ENCODE peak calls at places on chromosomes 13 and 19, in seven cellular contexts. One of them, this sample, is unnamed.

GRCh38 chr19:19034204-19034624 is 811 bp downstream of the ARMC6 start:
- DNase-seq in uterus: no peak
- DNase-seq in cardiac muscle cell: peak
- DNase-seq in endodermal cell: peak
- DNase-seq in CD8-positive, alpha-beta T cell: peak
- DNase-seq in K562: peak
- DNase-seq in A673: peak
- DNase-seq in this sample: no peak

GRCh38 chr13:111609631-111610030 is 289.2 kb downstream of the TEX29 start:
- DNase-seq in cardiac muscle cell: no peak
- DNase-seq in K562: no peak
- DNase-seq in CD8-positive, alpha-beta T cell: no peak
- DNase-seq in endodermal cell: no peak
- DNase-seq in uterus: no peak
- DNase-seq in A673: no peak
- DNase-seq in this sample: no peak

GRCh38 chr19:40686882-40687524 is 3.4 kb downstream of the NUMBL start:
- DNase-seq in K562: no peak
- DNase-seq in uterus: no peak
- DNase-seq in cardiac muscle cell: no peak
- DNase-seq in CD8-positive, alpha-beta T cell: no peak
- DNase-seq in endodermal cell: no peak
- DNase-seq in A673: no peak
- DNase-seq in this sample: no peak

GRCh38 chr13:109130093-109130835 is 500.9 kb downstream of the MYO16 start:
- DNase-seq in K562: no peak
- DNase-seq in CD8-positive, alpha-beta T cell: no peak
- DNase-seq in uterus: no peak
- DNase-seq in cardiac muscle cell: no peak
- DNase-seq in A673: no peak
- DNase-seq in endodermal cell: no peak
- DNase-seq in this sample: no peak

GRCh38 chr13:107450426-107450825 is 764.9 kb downstream of the LIG4 start:
- DNase-seq in A673: peak
- DNase-seq in cardiac muscle cell: peak
- DNase-seq in uterus: no peak
- DNase-seq in CD8-positive, alpha-beta T cell: no peak
- DNase-seq in endodermal cell: no peak
- DNase-seq in K562: no peak
- DNase-seq in this sample: no peak

GRCh38 chr19:32692727-32693061 is 1.1 kb downstream of the NUDT19 start:
- DNase-seq in A673: no peak
- DNase-seq in K562: no peak
- DNase-seq in endodermal cell: no peak
- DNase-seq in uterus: no peak
- DNase-seq in cardiac muscle cell: no peak
- DNase-seq in CD8-positive, alpha-beta T cell: no peak
- DNase-seq in this sample: no peak

GRCh38 chr19:15672580-15673175 is at the start of gene CYP4F12:
- DNase-seq in cardiac muscle cell: peak
- DNase-seq in uterus: peak
- DNase-seq in A673: peak
- DNase-seq in CD8-positive, alpha-beta T cell: peak
- DNase-seq in K562: peak
- DNase-seq in endodermal cell: no peak
- DNase-seq in this sample: no peak

GRCh38 chr13:91546865-91547264 is 148.4 kb downstream of the GPC5 start:
- DNase-seq in endodermal cell: no peak
- DNase-seq in K562: no peak
- DNase-seq in CD8-positive, alpha-beta T cell: no peak
- DNase-seq in uterus: no peak
- DNase-seq in cardiac muscle cell: no peak
- DNase-seq in A673: no peak
- DNase-seq in this sample: no peak

GRCh38 chr19:49875801-49876421 is 1.2 kb downstream of the AKT1S1 start:
- DNase-seq in uterus: peak
- DNase-seq in cardiac muscle cell: peak
- DNase-seq in K562: peak
- DNase-seq in A673: peak
- DNase-seq in CD8-positive, alpha-beta T cell: peak
- DNase-seq in endodermal cell: peak
- DNase-seq in this sample: no peak

GRCh38 chr19:17902701-17903100 is 30.1 kb upstream of the CCDC124 start:
- DNase-seq in K562: no peak
- DNase-seq in uterus: no peak
- DNase-seq in A673: peak
- DNase-seq in endodermal cell: no peak
- DNase-seq in cardiac muscle cell: peak
- DNase-seq in CD8-positive, alpha-beta T cell: no peak
- DNase-seq in this sample: peak

GRCh38 chr19:44356383-44357111 is at the start of gene ZNF112:
- DNase-seq in CD8-positive, alpha-beta T cell: peak
- DNase-seq in A673: peak
- DNase-seq in K562: peak
- DNase-seq in uterus: peak
- DNase-seq in cardiac muscle cell: peak
- DNase-seq in endodermal cell: peak
- DNase-seq in this sample: peak

GRCh38 chr19:4456843-4457653 is 546 bp downstream of the UBXN6 start:
- DNase-seq in uterus: peak
- DNase-seq in endodermal cell: peak
- DNase-seq in CD8-positive, alpha-beta T cell: no peak
- DNase-seq in cardiac muscle cell: peak
- DNase-seq in K562: peak
- DNase-seq in A673: peak
- DNase-seq in this sample: no peak

GRCh38 chr13:46684287-46685001 is 112.5 kb downstream of the ESD start:
- DNase-seq in CD8-positive, alpha-beta T cell: no peak
- DNase-seq in endodermal cell: peak
- DNase-seq in A673: no peak
- DNase-seq in cardiac muscle cell: peak
- DNase-seq in K562: no peak
- DNase-seq in uterus: no peak
- DNase-seq in this sample: no peak

GRCh38 chr13:44555207-44555606 is 20.9 kb downstream of the TSC22D1 start:
- DNase-seq in CD8-positive, alpha-beta T cell: no peak
- DNase-seq in endodermal cell: no peak
- DNase-seq in K562: no peak
- DNase-seq in cardiac muscle cell: no peak
- DNase-seq in A673: no peak
- DNase-seq in uterus: no peak
- DNase-seq in this sample: no peak

GRCh38 chr19:21491161-21491560 is 14.2 kb upstream of the ZNF429 start:
- DNase-seq in K562: no peak
- DNase-seq in CD8-positive, alpha-beta T cell: no peak
- DNase-seq in A673: no peak
- DNase-seq in endodermal cell: no peak
- DNase-seq in cardiac muscle cell: no peak
- DNase-seq in uterus: no peak
- DNase-seq in this sample: no peak

GRCh38 chr19:51203941-51204720 is 20.7 kb upstream of the CD33 start:
- DNase-seq in endodermal cell: no peak
- DNase-seq in CD8-positive, alpha-beta T cell: no peak
- DNase-seq in uterus: no peak
- DNase-seq in K562: no peak
- DNase-seq in A673: no peak
- DNase-seq in cardiac muscle cell: peak
- DNase-seq in this sample: no peak

GRCh38 chr19:55487884-55488687 is at the start of gene SSC5D:
- DNase-seq in K562: peak
- DNase-seq in CD8-positive, alpha-beta T cell: no peak
- DNase-seq in A673: no peak
- DNase-seq in cardiac muscle cell: peak
- DNase-seq in uterus: peak
- DNase-seq in endodermal cell: peak
- DNase-seq in this sample: no peak

GRCh38 chr19:28039677-28040381 is 1173.1 kb downstream of the UQCRFS1 start:
- DNase-seq in cardiac muscle cell: no peak
- DNase-seq in A673: peak
- DNase-seq in CD8-positive, alpha-beta T cell: no peak
- DNase-seq in endodermal cell: no peak
- DNase-seq in K562: no peak
- DNase-seq in uterus: no peak
- DNase-seq in this sample: no peak

GRCh38 chr19:46579286-46579944 is 21.7 kb upstream of the CALM3 start:
- DNase-seq in uterus: no peak
- DNase-seq in cardiac muscle cell: peak
- DNase-seq in CD8-positive, alpha-beta T cell: peak
- DNase-seq in K562: no peak
- DNase-seq in A673: peak
- DNase-seq in endodermal cell: peak
- DNase-seq in this sample: no peak

GRCh38 chr19:3046621-3047306 is 15.5 kb downstream of the TLE5 start:
- DNase-seq in cardiac muscle cell: peak
- DNase-seq in A673: peak
- DNase-seq in K562: peak
- DNase-seq in endodermal cell: peak
- DNase-seq in uterus: peak
- DNase-seq in CD8-positive, alpha-beta T cell: no peak
- DNase-seq in this sample: no peak

DNA sequence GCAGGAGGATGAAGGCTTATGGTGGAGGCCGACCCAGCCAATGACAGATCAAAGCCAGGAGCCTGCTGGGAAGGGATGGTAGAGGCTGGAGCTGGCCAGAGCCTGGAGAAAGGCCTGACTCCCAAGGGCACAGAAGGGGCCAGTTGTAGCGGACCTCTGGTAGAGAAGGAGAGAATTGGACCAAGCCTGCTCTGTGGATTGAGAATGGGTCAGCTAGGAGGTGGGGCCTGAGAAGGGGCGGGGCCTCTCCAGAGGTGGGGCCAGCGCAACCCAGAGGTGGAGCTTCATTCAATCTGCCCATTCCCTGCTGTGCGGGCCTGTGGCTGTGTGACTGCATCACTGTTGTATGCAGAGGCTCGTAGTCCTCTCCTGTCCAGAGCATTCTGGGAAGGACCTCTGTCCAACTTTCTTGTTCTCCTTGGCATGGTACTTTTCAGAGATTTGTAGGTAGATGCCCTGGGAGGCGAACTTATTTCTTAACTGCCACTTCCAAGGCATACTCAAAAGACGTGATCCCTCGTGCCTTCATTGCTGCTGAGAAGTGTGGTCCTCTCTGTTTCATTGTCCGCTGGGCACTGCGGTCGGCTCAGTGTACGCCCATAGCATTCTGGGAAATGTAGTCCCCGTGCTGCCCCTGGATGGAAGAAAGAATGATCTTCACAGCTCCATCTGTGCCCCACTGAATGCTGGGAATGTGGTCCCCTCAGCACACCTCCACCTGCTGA is 6.7 kb downstream of the GRIN2D start:
- DNase-seq in cardiac muscle cell: peak
- DNase-seq in CD8-positive, alpha-beta T cell: peak
- DNase-seq in endodermal cell: peak
- DNase-seq in uterus: peak
- DNase-seq in K562: peak
- DNase-seq in A673: peak
- DNase-seq in this sample: no peak
- H3K27ac ChIP-seq in cardiac muscle cell: no peak
- H3K27ac ChIP-seq in CD8-positive, alpha-beta T cell: no peak
- H3K27ac ChIP-seq in endodermal cell: no peak
- H3K27ac ChIP-seq in uterus: no peak
- H3K27ac ChIP-seq in K562: peak
- H3K27ac ChIP-seq in A673: no peak
- H3K27ac ChIP-seq in this sample: peak

GRCh38 chr13:41136396-41137031 is 3.9 kb upstream of the KBTBD6 start:
- DNase-seq in cardiac muscle cell: no peak
- DNase-seq in endodermal cell: no peak
- DNase-seq in K562: peak
- DNase-seq in CD8-positive, alpha-beta T cell: no peak
- DNase-seq in A673: no peak
- DNase-seq in uterus: no peak
- DNase-seq in this sample: no peak

GRCh38 chr13:41133951-41134350 is 1.3 kb upstream of the KBTBD6 start:
- DNase-seq in endodermal cell: no peak
- DNase-seq in K562: no peak
- DNase-seq in cardiac muscle cell: no peak
- DNase-seq in uterus: no peak
- DNase-seq in CD8-positive, alpha-beta T cell: no peak
- DNase-seq in A673: no peak
- DNase-seq in this sample: no peak

GRCh38 chr13:41130356-41130755 is 2.2 kb downstream of the KBTBD6 start:
- DNase-seq in CD8-positive, alpha-beta T cell: no peak
- DNase-seq in endodermal cell: no peak
- DNase-seq in cardiac muscle cell: no peak
- DNase-seq in K562: no peak
- DNase-seq in A673: no peak
- DNase-seq in uterus: no peak
- DNase-seq in this sample: no peak

GRCh38 chr13:41137241-41137640 is 4.6 kb upstream of the KBTBD6 start:
- DNase-seq in endodermal cell: no peak
- DNase-seq in uterus: no peak
- DNase-seq in A673: no peak
- DNase-seq in cardiac muscle cell: no peak
- DNase-seq in K562: no peak
- DNase-seq in CD8-positive, alpha-beta T cell: no peak
- DNase-seq in this sample: no peak

DNA sequence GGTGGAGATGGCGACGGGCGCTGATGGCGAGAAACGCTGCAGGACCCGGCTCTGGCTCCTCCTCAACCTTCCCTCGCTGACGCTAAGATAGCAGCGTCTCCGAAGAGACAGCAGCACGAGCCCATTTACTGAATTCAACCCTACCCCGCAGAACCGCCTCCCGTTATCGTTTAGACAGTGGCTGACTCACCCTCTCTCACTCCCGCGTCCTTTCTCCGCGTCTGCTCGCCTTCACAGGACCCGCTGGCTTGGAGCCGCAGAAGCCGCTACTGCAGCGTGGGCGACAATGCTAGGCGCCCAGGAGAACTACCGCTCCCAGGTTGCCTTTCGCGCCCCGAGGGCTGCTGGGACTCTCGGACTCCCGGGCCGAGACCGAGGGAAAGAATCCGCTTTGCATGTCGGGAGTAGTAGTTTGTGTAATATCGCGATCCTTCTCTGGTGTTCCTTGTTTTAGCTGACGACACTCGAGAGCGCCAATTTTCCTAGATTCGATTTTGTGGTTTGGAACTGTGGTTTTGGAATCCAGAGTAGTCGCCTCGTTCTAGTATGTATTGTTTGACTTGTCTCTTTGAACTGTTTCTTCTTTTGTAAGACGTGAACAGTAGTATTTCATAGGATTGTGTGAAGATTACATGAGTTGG is at the start of gene KBTBD6:
- DNase-seq in K562: peak
- DNase-seq in cardiac muscle cell: peak
- DNase-seq in CD8-positive, alpha-beta T cell: peak
- DNase-seq in A673: peak
- DNase-seq in endodermal cell: peak
- DNase-seq in uterus: peak
- DNase-seq in this sample: peak
- TF ChIP-seq CTCF in K562: no peak
- TF ChIP-seq CTCF in cardiac muscle cell: no peak
- TF ChIP-seq CTCF in CD8-positive, alpha-beta T cell: no peak
- TF ChIP-seq CTCF in A673: no peak
- TF ChIP-seq CTCF in endodermal cell: no peak
- TF ChIP-seq CTCF in uterus: peak
- TF ChIP-seq CTCF in this sample: no peak

GRCh38 chr19:13034636-13035035 is 39.4 kb downstream of the NFIX start:
- DNase-seq in K562: no peak
- DNase-seq in A673: no peak
- DNase-seq in endodermal cell: no peak
- DNase-seq in uterus: no peak
- DNase-seq in cardiac muscle cell: no peak
- DNase-seq in CD8-positive, alpha-beta T cell: no peak
- DNase-seq in this sample: no peak
- H3K27ac ChIP-seq in K562: no peak
- H3K27ac ChIP-seq in A673: no peak
- H3K27ac ChIP-seq in endodermal cell: no peak
- H3K27ac ChIP-seq in uterus: peak
- H3K27ac ChIP-seq in cardiac muscle cell: no peak
- H3K27ac ChIP-seq in CD8-positive, alpha-beta T cell: no peak
- H3K27ac ChIP-seq in this sample: no peak

GRCh38 chr19:42942187-42942789 is 5.3 kb upstream of the PSG7 start:
- DNase-seq in uterus: no peak
- DNase-seq in K562: peak
- DNase-seq in cardiac muscle cell: no peak
- DNase-seq in A673: peak
- DNase-seq in CD8-positive, alpha-beta T cell: no peak
- DNase-seq in endodermal cell: no peak
- DNase-seq in this sample: no peak
- TF ChIP-seq CTCF in uterus: no peak
- TF ChIP-seq CTCF in K562: peak
- TF ChIP-seq CTCF in cardiac muscle cell: peak
- TF ChIP-seq CTCF in A673: peak
- TF ChIP-seq CTCF in CD8-positive, alpha-beta T cell: no peak
- TF ChIP-seq CTCF in endodermal cell: peak
- TF ChIP-seq CTCF in this sample: peak